ENCODE peak calls at places on chromosomes 13 and 19, in nine cellular contexts. V is A549, R is uterus, H is breast epithelium, G is heart left ventricle, K is transverse colon, B is spleen, P is Peyer's patch, N is ovary. J is an unnamed sample.

GRCh38 chr19:35773020-35773809 is 2.1 kb upstream of the ARHGAP33 start:
- DNase-seq in V (peak; percentile 82), R (no peak), H (no peak), G (no peak), K (no peak), B (no peak), P (no peak), N (no peak), J (no peak)

GRCh38 chr13:103539721-103540120 is 473.5 kb upstream of the SLC10A2 start:
- DNase-seq in V (no peak), R (no peak), H (no peak), G (no peak), K (no peak), B (no peak), P (no peak), N (no peak), J (no peak)

GRCh38 chr13:87696458-87696857 is 25.3 kb downstream of the SLITRK5 start:
- DNase-seq in V (no peak), R (no peak), H (no peak), G (no peak), K (no peak), B (no peak), P (no peak), N (no peak), J (no peak)

GRCh38 chr19:15266683-15267082 is 34.4 kb upstream of the EPHX3 start:
- DNase-seq in V (no peak), R (no peak), H (no peak), G (no peak), K (no peak), B (no peak), P (no peak), N (no peak), J (no peak)

GRCh38 chr19:55673889-55674288 is 1.1 kb upstream of the EPN1 start:
- DNase-seq in V (no peak), R (no peak), H (no peak), G (no peak), K (no peak), B (no peak), P (no peak), N (no peak), J (no peak)

GRCh38 chr13:114049026-114049425 is 75.2 kb upstream of the C13orf46 start:
- DNase-seq in V (no peak), R (no peak), H (no peak), G (no peak), K (peak; percentile 84), B (peak; percentile 88), P (peak; percentile 85), N (no peak), J (no peak)

GRCh38 chr19:48660854-48661731 is 11.7 kb downstream of the NTN5 start:
- DNase-seq in V (peak; percentile 91), R (peak; percentile 87), H (peak; percentile 83), G (peak; percentile 90), K (peak; percentile 87), B (peak; percentile 89), P (peak; percentile 82), N (peak; percentile 78), J (peak; percentile 51)

GRCh38 chr19:40348961-40349507 is 539 bp downstream of the PLD3 start:
- DNase-seq in V (peak; percentile 89), R (no peak), H (peak; percentile 47), G (no peak), K (no peak), B (no peak), P (no peak), N (no peak), J (no peak)

GRCh38 chr13:42401376-42401775 is 129.4 kb downstream of the AKAP11 start:
- DNase-seq in V (no peak), R (no peak), H (no peak), G (no peak), K (no peak), B (no peak), P (no peak), N (no peak), J (no peak)

GRCh38 chr13:42328672-42329071 is 56.7 kb downstream of the AKAP11 start:
- DNase-seq in V (no peak), R (no peak), H (no peak), G (no peak), K (no peak), B (no peak), P (no peak), N (no peak), J (no peak)

DNA sequence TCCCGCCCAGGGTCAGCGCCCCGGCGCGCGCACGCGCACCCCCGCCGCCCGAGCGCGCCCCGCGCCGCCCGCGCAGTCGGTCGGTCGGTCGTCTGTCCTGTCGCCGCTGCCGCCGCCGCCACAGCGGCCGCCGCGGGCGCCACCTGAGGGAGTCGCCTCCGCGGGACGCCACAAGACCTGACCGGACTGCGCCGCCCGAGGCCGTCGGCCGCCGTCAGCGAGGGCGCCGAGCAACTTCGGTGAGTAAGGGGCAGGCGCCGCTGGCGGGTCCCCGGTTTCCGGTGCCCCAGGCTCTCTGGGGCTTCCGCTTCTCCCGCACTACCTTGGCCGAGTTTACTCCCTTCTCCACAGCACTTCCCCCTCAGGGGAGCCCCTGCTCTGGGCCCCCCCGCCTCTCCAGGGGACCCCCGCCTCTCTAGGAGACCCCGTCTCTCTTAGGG is 19.6 kb upstream of the GATAD2A start:
- DNase-seq in V (no peak), R (peak; percentile 34), H (no peak), G (no peak), K (no peak), B (peak; percentile 95), P (peak; percentile 52), N (peak; percentile 55), J (peak; percentile 26)
- TF ChIP-seq POLR2A in V (peak; percentile 67), R (peak; percentile 2), H (no peak), G (no peak), K (no peak), B (no peak), P (peak; percentile 82), N (no peak), J (no peak)

GRCh38 chr19:3855321-3855720 is 13.5 kb downstream of the ZFR2 start:
- DNase-seq in V (no peak), R (no peak), H (no peak), G (no peak), K (peak; percentile 54), B (no peak), P (no peak), N (no peak), J (no peak)
- H3K4me3 ChIP-seq in V (no peak overlapping the region), R (no peak overlapping the region), H (no peak overlapping the region), G (no peak overlapping the region), K (no peak overlapping the region), B (no peak overlapping the region), P (no peak overlapping the region), N (no peak overlapping the region), J (no peak overlapping the region)

GRCh38 chr19:12731337-12731736 is 3.1 kb downstream of the TRIR start:
- DNase-seq in V (no peak), R (no peak), H (no peak), G (no peak), K (no peak), B (no peak), P (no peak), N (no peak), J (no peak)
- TF ChIP-seq POLR2A in V (no peak), R (no peak), H (no peak), G (no peak), K (no peak), B (no peak), P (no peak), N (no peak), J (no peak)

GRCh38 chr13:20714563-20715339 is 11.3 kb downstream of the IL17D start:
- DNase-seq in V (no peak), R (no peak), H (no peak), G (peak; percentile 60), K (no peak), B (no peak), P (no peak), N (peak; percentile 62), J (no peak)

GRCh38 chr13:20715340-20715732 is 11.8 kb downstream of the IL17D start:
- DNase-seq in V (no peak), R (no peak), H (no peak), G (no peak), K (no peak), B (no peak), P (no peak), N (no peak), J (no peak)

GRCh38 chr13:20714161-20714560 is 10.7 kb downstream of the IL17D start:
- DNase-seq in V (no peak), R (no peak), H (no peak), G (no peak), K (no peak), B (no peak), P (no peak), N (no peak), J (no peak)

GRCh38 chr13:20713014-20713376 is 9.5 kb downstream of the IL17D start:
- DNase-seq in V (no peak), R (no peak), H (no peak), G (no peak), K (no peak), B (no peak), P (no peak), N (no peak), J (no peak)

GRCh38 chr13:20713751-20714150 is 10.3 kb downstream of the IL17D start:
- DNase-seq in V (no peak), R (no peak), H (no peak), G (no peak), K (no peak), B (no peak), P (no peak), N (no peak), J (no peak)
- H3K4me3 ChIP-seq in V (no peak overlapping the region), R (no peak overlapping the region), H (no peak overlapping the region), G (peak overlapping the region; percentile 14), K (no peak overlapping the region), B (no peak overlapping the region), P (no peak overlapping the region), N (no peak overlapping the region), J (no peak overlapping the region)

GRCh38 chr19:7460562-7460966 is 28.3 kb downstream of the PEX11G start:
- DNase-seq in V (no peak), R (no peak), H (no peak), G (no peak), K (no peak), B (no peak), P (no peak), N (no peak), J (no peak)
- TF ChIP-seq POLR2A in V (no peak), R (no peak), H (no peak), G (no peak), K (no peak), B (no peak), P (no peak), N (no peak), J (no peak)

DNA sequence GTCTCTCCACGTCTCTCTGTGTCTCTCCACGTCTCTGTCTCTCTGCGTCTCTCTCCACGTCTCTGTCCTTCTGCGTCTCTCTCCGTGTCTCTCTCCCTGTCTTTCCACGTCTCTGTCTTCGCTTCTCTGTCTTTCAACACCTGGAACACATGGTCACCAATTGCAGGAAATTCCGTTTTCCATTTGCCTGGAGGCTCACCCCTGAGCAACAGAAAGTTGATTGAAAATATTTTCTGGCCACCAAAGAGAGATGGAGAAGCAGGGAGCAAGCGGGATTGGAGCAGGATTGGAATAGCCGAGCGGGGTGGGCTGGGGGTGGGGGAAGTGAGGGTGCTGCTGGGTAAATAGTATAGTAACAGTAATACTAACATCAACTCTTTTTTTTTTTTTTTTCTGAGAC is 1.7 kb downstream of the KANK2 start:
- DNase-seq in V (no peak), R (no peak), H (no peak), G (no peak), K (no peak), B (no peak), P (no peak), N (no peak), J (no peak)
- H3K4me3 ChIP-seq in V (no peak overlapping the region), R (peak overlapping the region; percentile 51), H (peak overlapping the region; percentile 80), G (peak overlapping the region; percentile 78), K (peak overlapping the region; percentile 61), B (no peak overlapping the region), P (peak overlapping the region; percentile 35), N (peak overlapping the region; percentile 91), J (no peak overlapping the region)

J was measured in prostate gland.